ENCODE peak calls at places on chromosomes 6 and 20, in nine cellular contexts. U, C, L, E, Z, Q, X, M and I are unnamed samples.

GRCh38 chr20:8932192-8933150 is 136.4 kb upstream of the PLCB4 start:
- DNase-seq in E (no peak), L (peak), Q (peak), U (no peak), C (no peak), Z (no peak), X (no peak), M (no peak), I (peak)

GRCh38 chr6:89146748-89147715 is 1.2 kb downstream of the PM20D2 start:
- DNase-seq in X (no peak), U (peak), M (no peak), C (no peak), E (peak), Z (peak), Q (peak), L (peak), I (peak)

GRCh38 chr6:37099442-37099841 is 70.5 kb upstream of the PIM1 start:
- DNase-seq in E (no peak), C (no peak), U (peak), L (peak), M (no peak), Q (no peak), X (no peak), Z (no peak), I (no peak)

GRCh38 chr6:45148278-45148677 is 179.9 kb upstream of the RUNX2 start:
- DNase-seq in U (no peak), X (no peak), Z (no peak), C (no peak), L (peak), E (no peak), Q (peak), M (no peak), I (no peak)

GRCh38 chr6:42929088-42929927 is at the start of gene CNPY3:
- DNase-seq in X (peak), C (peak), Q (peak), L (peak), U (peak), Z (peak), E (peak), M (peak), I (peak)

GRCh38 chr6:37884548-37884947 is 65.0 kb downstream of the ZFAND3 start:
- DNase-seq in M (no peak), L (no peak), C (no peak), E (no peak), Q (no peak), Z (no peak), U (no peak), X (no peak), I (no peak)

GRCh38 chr6:145028144-145028818 is 707.0 kb downstream of the EPM2A start:
- DNase-seq in U (peak), L (peak), C (no peak), Q (peak), E (peak), X (no peak), Z (peak), M (no peak), I (no peak)

GRCh38 chr20:1863296-1863695 is 31.9 kb upstream of the SIRPA start:
- DNase-seq in Z (no peak), C (no peak), X (no peak), E (no peak), Q (no peak), L (no peak), M (no peak), U (no peak), I (no peak)

GRCh38 chr20:63475209-63475608 is 2.8 kb upstream of the KCNQ2 start:
- DNase-seq in L (peak), X (no peak), U (no peak), E (peak), Q (peak), M (no peak), Z (no peak), C (no peak), I (no peak)

GRCh38 chr6:75283907-75284284 is 696 bp downstream of the TMEM30A start:
- DNase-seq in C (no peak), X (no peak), U (peak), L (no peak), E (peak), Z (peak), Q (no peak), M (no peak), I (no peak)

GRCh38 chr6:149026530-149026942 is 279.7 kb downstream of the UST start:
- DNase-seq in C (no peak), U (peak), E (peak), Q (peak), L (peak), X (peak), Z (peak), M (peak), I (peak)

GRCh38 chr6:4164043-4164442 is 28.7 kb upstream of the ECI2 start:
- DNase-seq in E (no peak), U (no peak), Z (no peak), X (no peak), M (no peak), Q (no peak), L (no peak), C (no peak), I (no peak)

GRCh38 chr20:48283470-48284110 is 498.3 kb upstream of the SULF2 start:
- DNase-seq in C (no peak), X (peak), M (no peak), Q (peak), L (peak), U (peak), E (no peak), Z (peak), I (no peak)

GRCh38 chr20:53322651-53323050 is 271.0 kb downstream of the ZNF217 start:
- DNase-seq in U (no peak), E (no peak), Z (no peak), C (no peak), X (no peak), Q (no peak), M (no peak), L (peak), I (no peak)

GRCh38 chr20:52936368-52936986 is 35.7 kb upstream of the TSHZ2 start:
- DNase-seq in C (no peak), Q (no peak), L (peak), Z (peak), X (no peak), M (no peak), U (no peak), E (no peak), I (no peak)

GRCh38 chr20:36975085-36975829 is 23.7 kb upstream of the SAMHD1 start:
- DNase-seq in Q (no peak), Z (no peak), X (no peak), C (no peak), M (no peak), L (no peak), U (no peak), E (peak), I (no peak)

GRCh38 chr6:142187209-142187608 is 40.1 kb downstream of the VTA1 start:
- DNase-seq in M (no peak), L (peak), Q (peak), U (no peak), E (no peak), X (no peak), Z (peak), C (no peak), I (no peak)